ENCODE peak calls at places on chromosome 13, in five cellular contexts. One of them, this sample, is unnamed. For H3K4me1, the result is how much of the 10 kb centered on the place peaks cover.

GRCh38 chr13:112234131-112234875 is 141.9 kb upstream of the SPACA7 start:
- DNase-seq in GM23248: no peak
- DNase-seq in PC-3: no peak
- DNase-seq in hepatocyte: no peak
- DNase-seq in MM.1S: no peak
- DNase-seq in this sample: no peak

GRCh38 chr13:57633141-57633949 is 1.8 kb downstream of the PCDH17 start:
- DNase-seq in GM23248: peak
- DNase-seq in PC-3: no peak
- DNase-seq in hepatocyte: peak
- DNase-seq in MM.1S: no peak
- DNase-seq in this sample: no peak

GRCh38 chr13:107864543-107865460 is 350.5 kb downstream of the LIG4 start:
- DNase-seq in GM23248: peak
- DNase-seq in PC-3: peak
- DNase-seq in hepatocyte: peak
- DNase-seq in MM.1S: peak
- DNase-seq in this sample: peak

GRCh38 chr13:47890146-47890814 is 110.8 kb downstream of the SUCLA2 start:
- DNase-seq in GM23248: peak
- DNase-seq in PC-3: no peak
- DNase-seq in hepatocyte: no peak
- DNase-seq in MM.1S: no peak
- DNase-seq in this sample: no peak

GRCh38 chr13:75554981-75555380 is 5.4 kb downstream of the UCHL3 start:
- DNase-seq in GM23248: peak
- DNase-seq in PC-3: peak
- DNase-seq in hepatocyte: no peak
- DNase-seq in MM.1S: no peak
- DNase-seq in this sample: no peak

GRCh38 chr13:62997696-62998095 is 1582.0 kb upstream of the PCDH20 start:
- DNase-seq in GM23248: no peak
- DNase-seq in PC-3: no peak
- DNase-seq in hepatocyte: no peak
- DNase-seq in MM.1S: no peak
- DNase-seq in this sample: no peak

GRCh38 chr13:19020988-19021387 is 160.6 kb downstream of the TUBA3C start:
- DNase-seq in GM23248: no peak
- DNase-seq in PC-3: no peak
- DNase-seq in hepatocyte: no peak
- DNase-seq in MM.1S: no peak
- DNase-seq in this sample: no peak

GRCh38 chr13:46339035-46339666 is 47.9 kb downstream of the RUBCNL start:
- DNase-seq in GM23248: peak
- DNase-seq in PC-3: peak
- DNase-seq in hepatocyte: no peak
- DNase-seq in MM.1S: no peak
- DNase-seq in this sample: no peak

GRCh38 chr13:36616706-36617105 is 57.1 kb upstream of the SERTM1 start:
- DNase-seq in GM23248: no peak
- DNase-seq in PC-3: no peak
- DNase-seq in hepatocyte: no peak
- DNase-seq in MM.1S: no peak
- DNase-seq in this sample: no peak

GRCh38 chr13:39737047-39737446 is 81.6 kb downstream of the COG6 start:
- DNase-seq in GM23248: no peak
- DNase-seq in PC-3: no peak
- DNase-seq in hepatocyte: no peak
- DNase-seq in MM.1S: no peak
- DNase-seq in this sample: no peak

GRCh38 chr13:25920277-25920676 is 131.5 kb downstream of the SHISA2 start:
- DNase-seq in GM23248: peak
- DNase-seq in PC-3: no peak
- DNase-seq in hepatocyte: no peak
- DNase-seq in MM.1S: no peak
- DNase-seq in this sample: no peak

GRCh38 chr13:29925457-29925856 is 75.0 kb upstream of the UBL3 start:
- DNase-seq in GM23248: peak
- DNase-seq in PC-3: peak
- DNase-seq in hepatocyte: peak
- DNase-seq in MM.1S: no peak
- DNase-seq in this sample: no peak

GRCh38 chr13:40652588-40652940 is 13.9 kb downstream of the FOXO1 start:
- DNase-seq in GM23248: no peak
- DNase-seq in PC-3: no peak
- DNase-seq in hepatocyte: no peak
- DNase-seq in MM.1S: no peak
- DNase-seq in this sample: peak

GRCh38 chr13:21043898-21044297 is 17.5 kb downstream of the LATS2 start:
- DNase-seq in GM23248: peak
- DNase-seq in PC-3: no peak
- DNase-seq in hepatocyte: peak
- DNase-seq in MM.1S: no peak
- DNase-seq in this sample: no peak

GRCh38 chr13:51957377-51958216 is 53.7 kb downstream of the ATP7B start:
- DNase-seq in GM23248: no peak
- DNase-seq in PC-3: no peak
- DNase-seq in hepatocyte: no peak
- DNase-seq in MM.1S: no peak
- DNase-seq in this sample: no peak

GRCh38 chr13:75468098-75468497 is 13.9 kb downstream of the TBC1D4 start:
- DNase-seq in GM23248: peak
- DNase-seq in PC-3: no peak
- DNase-seq in hepatocyte: no peak
- DNase-seq in MM.1S: no peak
- DNase-seq in this sample: no peak

GRCh38 chr13:113801289-113801961 is 42.4 kb downstream of the TMEM255B start:
- DNase-seq in GM23248: no peak
- DNase-seq in PC-3: no peak
- DNase-seq in hepatocyte: no peak
- DNase-seq in MM.1S: no peak
- DNase-seq in this sample: no peak

GRCh38 chr13:111177081-111177711 is 62.1 kb downstream of the ARHGEF7 start:
- DNase-seq in GM23248: no peak
- DNase-seq in PC-3: no peak
- DNase-seq in hepatocyte: no peak
- DNase-seq in MM.1S: no peak
- DNase-seq in this sample: no peak
- H3K4me1 ChIP-seq in GM23248: under half
- H3K4me1 ChIP-seq in PC-3: under half
- H3K4me1 ChIP-seq in hepatocyte: under half
- H3K4me1 ChIP-seq in MM.1S: under half
- H3K4me1 ChIP-seq in this sample: under half

GRCh38 chr13:42028113-42028799 is 20.2 kb upstream of the DGKH start:
- DNase-seq in GM23248: no peak
- DNase-seq in PC-3: no peak
- DNase-seq in hepatocyte: peak
- DNase-seq in MM.1S: no peak
- DNase-seq in this sample: no peak

GRCh38 chr13:42017264-42017663 is 31.2 kb upstream of the DGKH start:
- DNase-seq in GM23248: no peak
- DNase-seq in PC-3: peak
- DNase-seq in hepatocyte: no peak
- DNase-seq in MM.1S: no peak
- DNase-seq in this sample: no peak

GRCh38 chr13:42027286-42027685 is 21.2 kb upstream of the DGKH start:
- DNase-seq in GM23248: no peak
- DNase-seq in PC-3: no peak
- DNase-seq in hepatocyte: no peak
- DNase-seq in MM.1S: no peak
- DNase-seq in this sample: no peak

GRCh38 chr13:42022796-42023493 is 25.5 kb upstream of the DGKH start:
- DNase-seq in GM23248: no peak
- DNase-seq in PC-3: no peak
- DNase-seq in hepatocyte: no peak
- DNase-seq in MM.1S: no peak
- DNase-seq in this sample: no peak
- TF ChIP-seq EZH2phosphoT487 in GM23248: no peak
- TF ChIP-seq EZH2phosphoT487 in PC-3: no peak
- TF ChIP-seq EZH2phosphoT487 in hepatocyte: no peak
- TF ChIP-seq EZH2phosphoT487 in MM.1S: no peak
- TF ChIP-seq EZH2phosphoT487 in this sample: no peak

DNA sequence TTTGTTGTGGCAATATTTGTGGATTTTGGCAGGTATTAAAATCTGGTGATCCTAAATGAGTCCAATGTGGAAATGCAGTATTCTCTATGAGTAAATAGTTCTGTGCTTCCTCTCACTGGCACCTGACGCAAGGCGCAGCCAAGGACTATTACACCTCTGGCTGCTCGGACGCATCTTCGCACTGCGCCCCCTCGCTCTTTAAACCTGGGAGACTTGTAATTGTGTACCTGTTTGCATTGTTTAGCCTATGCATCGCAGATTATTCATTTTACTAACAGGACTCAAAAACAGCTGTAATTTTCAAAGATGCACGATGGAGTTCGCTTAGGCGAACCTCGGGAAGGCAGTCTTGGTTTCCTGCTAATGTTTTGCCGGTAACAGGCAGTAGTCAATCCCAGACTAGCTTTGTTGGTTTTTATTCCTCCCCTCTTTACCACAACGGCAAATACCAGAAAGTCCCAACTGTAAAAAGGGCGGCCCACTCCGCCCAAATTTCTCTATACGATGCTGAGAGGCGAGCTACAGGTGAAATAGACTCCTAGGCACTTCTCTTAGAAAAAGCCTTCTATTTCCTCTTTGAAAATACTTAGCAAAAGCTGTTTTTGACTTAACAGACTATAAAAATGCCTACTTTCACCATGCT is 113.3 kb downstream of the KCNRG start:
- DNase-seq in GM23248: no peak
- DNase-seq in PC-3: no peak
- DNase-seq in hepatocyte: no peak
- DNase-seq in MM.1S: peak
- DNase-seq in this sample: peak
- H3K4me2 ChIP-seq in GM23248: no peak
- H3K4me2 ChIP-seq in PC-3: no peak
- H3K4me2 ChIP-seq in hepatocyte: peak
- H3K4me2 ChIP-seq in MM.1S: peak
- H3K4me2 ChIP-seq in this sample: peak

DNA sequence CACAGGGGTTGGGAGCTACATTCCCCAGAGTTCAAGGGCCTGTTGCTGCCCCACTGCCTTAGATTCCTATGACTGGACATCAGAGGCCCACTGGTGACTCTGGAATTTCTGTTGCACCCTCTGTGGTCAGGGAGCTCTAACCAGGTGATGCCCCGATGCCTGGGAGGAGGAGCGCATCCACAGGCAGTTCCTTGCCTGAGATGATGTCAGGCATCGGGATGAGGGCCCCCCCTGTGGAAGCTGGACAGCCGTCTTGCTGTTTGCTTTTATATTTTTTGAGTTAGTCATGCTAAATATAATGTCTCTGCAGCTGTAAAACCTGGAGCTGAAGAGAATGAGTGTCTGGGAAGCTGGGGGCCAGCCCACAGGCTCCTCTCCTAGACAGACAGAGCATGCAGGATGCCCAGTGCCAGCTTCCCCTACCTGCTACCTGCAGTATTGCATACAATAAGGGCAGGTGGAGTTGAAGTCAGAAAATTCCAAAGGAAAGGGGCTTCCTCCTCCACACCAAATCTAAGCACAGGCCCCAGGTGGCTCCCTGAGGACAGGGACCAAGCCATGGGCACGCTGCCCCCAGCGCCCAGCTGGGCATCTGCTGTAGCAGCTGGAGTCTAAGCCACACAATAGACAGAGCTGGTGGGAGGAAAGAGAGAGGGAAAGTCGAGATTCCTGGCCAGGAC is 16.2 kb downstream of the COL4A2 start:
- DNase-seq in GM23248: peak
- DNase-seq in PC-3: peak
- DNase-seq in hepatocyte: no peak
- DNase-seq in MM.1S: no peak
- DNase-seq in this sample: no peak
- H3K4me1 ChIP-seq in GM23248: half or more
- H3K4me1 ChIP-seq in PC-3: under half
- H3K4me1 ChIP-seq in hepatocyte: under half
- H3K4me1 ChIP-seq in MM.1S: under half
- H3K4me1 ChIP-seq in this sample: under half

DNA sequence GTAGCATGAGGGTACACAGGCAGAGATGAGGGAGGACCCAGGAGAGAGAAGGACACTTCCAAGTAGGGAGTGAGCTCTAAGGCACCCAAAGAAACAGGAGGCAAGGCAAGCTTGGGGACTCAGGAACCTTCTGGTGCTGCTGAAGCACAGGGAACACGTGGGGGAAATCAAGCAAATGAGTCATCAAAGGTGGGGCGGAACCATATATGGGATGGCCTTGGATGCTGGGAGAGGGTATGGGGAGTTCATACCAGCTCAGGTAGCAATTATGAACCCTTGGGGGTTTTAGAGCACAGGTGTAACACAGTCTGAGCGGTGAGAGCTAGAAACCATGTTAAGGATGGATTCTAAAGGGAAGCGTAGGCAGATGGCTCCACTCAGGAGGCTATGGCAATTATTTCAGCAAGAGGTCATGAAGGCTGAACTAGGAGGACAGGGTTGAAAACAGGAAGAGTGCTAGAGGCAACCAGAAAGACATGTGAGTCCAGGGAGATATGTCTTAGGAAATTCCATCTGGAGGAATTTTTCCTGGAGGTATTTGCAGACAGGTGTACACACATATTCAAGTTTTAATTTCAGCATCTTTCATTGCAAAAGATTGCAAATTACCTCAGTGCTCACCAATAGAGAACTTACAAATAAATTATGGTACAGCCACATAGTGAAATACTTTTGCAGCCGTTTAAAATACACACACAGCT is 77.1 kb downstream of the STARD13 start:
- DNase-seq in GM23248: peak
- DNase-seq in PC-3: no peak
- DNase-seq in hepatocyte: peak
- DNase-seq in MM.1S: no peak
- DNase-seq in this sample: no peak
- TF ChIP-seq EZH2phosphoT487 in GM23248: no peak
- TF ChIP-seq EZH2phosphoT487 in PC-3: no peak
- TF ChIP-seq EZH2phosphoT487 in hepatocyte: no peak
- TF ChIP-seq EZH2phosphoT487 in MM.1S: no peak
- TF ChIP-seq EZH2phosphoT487 in this sample: no peak

This sample was measured in OCI-LY7.